ENCODE peak calls at places on chromosomes 5 and 9, in four cellular contexts. U is HepG2, W is endodermal cell, K is GM23248. H is an unnamed sample.

GRCh38 chr9:123929177-123929869 is 603 bp downstream of the DENND1A start:
- DNase-seq in U (peak; percentile 54), W (peak; percentile 56), K (no peak), H (no peak)

GRCh38 chr9:14437336-14438231 is 123.6 kb upstream of the NFIB start:
- DNase-seq in U (no peak), W (no peak), K (no peak), H (no peak)

GRCh38 chr9:105216440-105217178 is 27.8 kb upstream of the SLC44A1 start:
- DNase-seq in U (peak; percentile 40), W (no peak), K (peak; percentile 44), H (no peak)

GRCh38 chr9:74865177-74865576 is 22.5 kb downstream of the TRPM6 start:
- DNase-seq in U (no peak), W (no peak), K (no peak), H (no peak)

GRCh38 chr5:62727184-62727583 is 148.6 kb downstream of the LRRC70 start:
- DNase-seq in U (no peak), W (no peak), K (no peak), H (no peak)

GRCh38 chr9:99822596-99823391 is 1.1 kb downstream of the NR4A3 start:
- DNase-seq in U (peak; percentile 9), W (peak; percentile 87), K (peak; percentile 82), H (peak; percentile 82)

GRCh38 chr9:134661791-134662142 is 20.2 kb downstream of the COL5A1 start:
- DNase-seq in U (no peak), W (no peak), K (peak; percentile 98), H (peak; percentile 95)

GRCh38 chr5:34556514-34556782 is 99.7 kb upstream of the RAI14 start:
- DNase-seq in U (no peak), W (no peak), K (no peak), H (no peak)

GRCh38 chr5:90047113-90047512 is 362.4 kb downstream of the CETN3 start:
- DNase-seq in U (no peak), W (no peak), K (no peak), H (no peak)

GRCh38 chr9:69546265-69546664 is 125.9 kb downstream of the APBA1 start:
- DNase-seq in U (peak; percentile 21), W (peak; percentile 81), K (peak; percentile 36), H (no peak)

GRCh38 chr9:72048850-72049249 is 11.6 kb downstream of the C9orf57 start:
- DNase-seq in U (no peak), W (no peak), K (no peak), H (no peak)
- H3K9ac ChIP-seq in U (no peak overlapping the region), W (no peak overlapping the region), K (no peak overlapping the region), H (no peak overlapping the region)

GRCh38 chr5:97046270-97046982 is 96.0 kb downstream of the LIX1 start:
- DNase-seq in U (no peak), W (no peak), K (peak; percentile 43), H (peak; percentile 10)

GRCh38 chr5:97043511-97043910 is 98.9 kb downstream of the LIX1 start:
- DNase-seq in U (no peak), W (no peak), K (no peak), H (no peak)

GRCh38 chr5:97041239-97041638 is 101.2 kb downstream of the LIX1 start:
- DNase-seq in U (peak; percentile 32), W (no peak), K (no peak), H (no peak)

GRCh38 chr5:97042981-97043380 is 99.4 kb downstream of the LIX1 start:
- DNase-seq in U (no peak), W (no peak), K (no peak), H (no peak)

DNA sequence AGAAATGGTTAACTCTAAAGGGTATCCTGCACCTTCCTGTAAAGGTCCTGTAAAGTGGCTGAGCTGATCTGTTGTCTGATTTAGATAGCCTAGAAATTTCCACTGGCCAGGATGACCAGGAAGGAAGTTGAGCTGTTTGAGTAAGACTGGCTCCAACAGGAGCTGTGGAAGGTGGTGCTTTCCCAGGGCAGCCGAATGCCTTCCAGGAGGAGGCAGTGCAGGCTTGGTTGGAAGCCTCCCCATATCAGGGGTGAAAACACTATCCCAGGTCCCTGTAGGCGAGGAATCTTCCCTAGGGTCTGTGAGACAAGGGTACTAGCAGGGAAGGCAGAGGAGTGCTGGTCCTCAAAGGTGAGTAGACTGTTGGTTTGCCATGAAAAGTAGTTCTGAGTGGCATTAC is 98.4 kb downstream of the LIX1 start:
- DNase-seq in U (peak; percentile 27), W (peak; percentile 93), K (peak; percentile 47), H (no peak)
- H3K4me3 ChIP-seq in U (no peak overlapping the region), W (no peak overlapping the region), K (no peak overlapping the region), H (no peak overlapping the region)

GRCh38 chr5:138331449-138332368 is at the start of gene CDC25C:
- DNase-seq in U (peak; percentile 98), W (peak; percentile 99), K (peak; percentile 100), H (peak; percentile 100)

GRCh38 chr5:138334867-138335447 is 3.1 kb upstream of the FAM53C start:
- DNase-seq in U (no peak), W (no peak), K (peak; percentile 7), H (no peak)

DNA sequence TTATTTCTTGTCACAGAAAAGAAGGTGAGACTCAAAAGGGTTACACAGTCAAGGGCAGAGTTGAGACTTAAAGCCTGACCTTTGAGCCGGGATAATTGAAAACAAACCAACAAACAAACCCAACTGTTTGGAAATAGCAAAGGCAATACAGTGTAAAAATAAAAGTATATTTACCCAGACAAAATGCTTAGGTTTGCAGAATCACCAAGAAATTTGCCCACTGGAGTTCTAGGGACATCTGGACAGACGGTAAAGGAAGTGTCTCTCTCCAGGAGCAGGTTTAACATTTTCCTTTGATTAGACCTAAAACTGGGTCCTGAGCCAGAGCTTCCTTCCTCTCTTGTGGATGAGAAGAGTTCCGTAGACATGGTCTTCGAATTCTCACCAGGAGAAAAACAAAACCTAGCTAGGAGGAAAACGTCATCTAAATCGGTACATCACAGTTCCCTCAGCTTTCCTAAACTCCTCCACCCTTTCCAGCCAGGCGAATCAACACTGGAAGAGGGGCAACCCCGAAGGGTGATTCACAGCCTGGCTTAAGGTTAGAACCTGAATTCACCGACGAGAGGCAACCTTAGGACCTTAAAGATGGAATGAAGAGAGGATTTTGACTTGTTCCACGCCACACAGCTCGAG is 673 bp downstream of the CDC25C start:
- DNase-seq in U (no peak), W (no peak), K (peak; percentile 48), H (no peak)
- H3K9ac ChIP-seq in U (peak overlapping the region; percentile 83), W (peak overlapping the region; percentile 59), K (peak overlapping the region; percentile 81), H (peak overlapping the region; percentile 36)

GRCh38 chr9:89537166-89537565 is 39.3 kb upstream of the SEMA4D start:
- DNase-seq in U (no peak), W (no peak), K (no peak), H (no peak)

GRCh38 chr9:89539374-89539773 is 41.5 kb upstream of the SEMA4D start:
- DNase-seq in U (no peak), W (no peak), K (no peak), H (no peak)

GRCh38 chr9:89536618-89537017 is 38.7 kb upstream of the SEMA4D start:
- DNase-seq in U (no peak), W (no peak), K (no peak), H (no peak)

GRCh38 chr9:89536145-89536574 is 38.2 kb upstream of the SEMA4D start:
- DNase-seq in U (no peak), W (no peak), K (no peak), H (no peak)

GRCh38 chr9:89538874-89539273 is 41.0 kb upstream of the SEMA4D start:
- DNase-seq in U (no peak), W (no peak), K (no peak), H (no peak)
- H3K4me3 ChIP-seq in U (no peak overlapping the region), W (no peak overlapping the region), K (no peak overlapping the region), H (no peak overlapping the region)

GRCh38 chr5:54753034-54753433 is 232.4 kb downstream of the ESM1 start:
- DNase-seq in U (no peak), W (no peak), K (peak; percentile 82), H (peak; percentile 81)

GRCh38 chr5:54756301-54756700 is 229.1 kb downstream of the ESM1 start:
- DNase-seq in U (no peak), W (no peak), K (no peak), H (no peak)

GRCh38 chr5:54754878-54755277 is 230.5 kb downstream of the ESM1 start:
- DNase-seq in U (no peak), W (no peak), K (no peak), H (no peak)

GRCh38 chr5:54753753-54754152 is 231.6 kb downstream of the ESM1 start:
- DNase-seq in U (no peak), W (no peak), K (no peak), H (no peak)

GRCh38 chr5:54754420-54754819 is 231.0 kb downstream of the ESM1 start:
- DNase-seq in U (no peak), W (no peak), K (no peak), H (peak; percentile 33)
- H3K9ac ChIP-seq in U (no peak overlapping the region), W (no peak overlapping the region), K (no peak overlapping the region), H (no peak overlapping the region)

GRCh38 chr5:127292030-127292735 is 1.6 kb downstream of the MEGF10 start:
- DNase-seq in U (no peak), W (no peak), K (no peak), H (no peak)

GRCh38 chr5:127288676-127289075 is 1.9 kb upstream of the MEGF10 start:
- DNase-seq in U (no peak), W (no peak), K (no peak), H (no peak)

GRCh38 chr5:127293373-127293772 is 2.8 kb downstream of the MEGF10 start:
- DNase-seq in U (no peak), W (no peak), K (no peak), H (no peak)

GRCh38 chr5:127290019-127290945 is at the start of gene MEGF10:
- DNase-seq in U (peak; percentile 7), W (peak; percentile 93), K (peak; percentile 73), H (peak; percentile 89)

GRCh38 chr5:127290946-127291763 is 559 bp downstream of the MEGF10 start:
- DNase-seq in U (no peak), W (peak; percentile 72), K (no peak), H (peak; percentile 10)
- H3K4me3 ChIP-seq in U (no peak overlapping the region), W (peak overlapping the region; percentile 93), K (peak overlapping the region; percentile 58), H (peak overlapping the region; percentile 76)

GRCh38 chr9:72363908-72364678 is 915 bp downstream of the ZFAND5 start:
- DNase-seq in U (peak; percentile 20), W (peak; percentile 68), K (peak; percentile 82), H (peak; percentile 73)
- H3K9ac ChIP-seq in U (peak overlapping the region; percentile 97), W (peak overlapping the region; percentile 98), K (peak overlapping the region; percentile 98), H (peak overlapping the region; percentile 91)

GRCh38 chr5:151683444-151683843 is 3.3 kb downstream of the SPARC start:
- DNase-seq in U (no peak), W (no peak), K (peak; percentile 27), H (no peak)
- H3K4me3 ChIP-seq in U (no peak overlapping the region), W (no peak overlapping the region), K (peak overlapping the region; percentile 95), H (peak overlapping the region; percentile 90)

GRCh38 chr5:88679638-88680037 is 203.3 kb downstream of the MEF2C start:
- DNase-seq in U (no peak), W (no peak), K (no peak), H (no peak)
- H3K9ac ChIP-seq in U (no peak overlapping the region), W (no peak overlapping the region), K (no peak overlapping the region), H (no peak overlapping the region)

H was measured in adipocyte.